ENCODE peak calls at places on chromosomes 2 and 18, in ten cellular contexts. Q, D, S, P, G, Y, H, T, C and U are unnamed samples.

GRCh38 chr2:108215794-108216211 is 24.0 kb upstream of the SULT1C3 start:
- DNase-seq in Q (no peak), D (peak; percentile 74), S (no peak), P (no peak), G (no peak), Y (peak; percentile 45), H (no peak), T (no peak), C (peak; percentile 65), U (peak; percentile 48)

GRCh38 chr2:27003857-27004256 is 28.9 kb upstream of the TMEM214 start:
- DNase-seq in Q (no peak), D (peak; percentile 62), S (no peak), P (no peak), G (no peak), Y (no peak), H (no peak), T (no peak), C (peak; percentile 63), U (no peak)

GRCh38 chr2:68253211-68254068 is 1.1 kb upstream of the PPP3R1 start:
- DNase-seq in Q (no peak), D (no peak), S (no peak), P (no peak), G (no peak), Y (no peak), H (no peak), T (no peak), C (peak; percentile 59), U (peak; percentile 5)

GRCh38 chr18:61589724-61590065 is 256.5 kb downstream of the CDH20 start:
- DNase-seq in Q (no peak), D (peak; percentile 18), S (no peak), P (no peak), G (no peak), Y (no peak), H (no peak), T (no peak), C (peak; percentile 72), U (no peak)

GRCh38 chr2:144396318-144396717 is 123.6 kb downstream of the ZEB2 start:
- DNase-seq in Q (no peak), D (no peak), S (no peak), P (no peak), G (no peak), Y (no peak), H (no peak), T (no peak), C (no peak), U (no peak)

GRCh38 chr2:54589340-54590215 is 133.5 kb downstream of the SPTBN1 start:
- DNase-seq in Q (no peak), D (peak; percentile 50), S (no peak), P (no peak), G (no peak), Y (no peak), H (no peak), T (no peak), C (peak; percentile 55), U (no peak)

GRCh38 chr2:102758433-102758832 is 3.4 kb upstream of the TMEM182 start:
- DNase-seq in Q (no peak), D (no peak), S (no peak), P (no peak), G (no peak), Y (no peak), H (no peak), T (no peak), C (no peak), U (no peak)

GRCh38 chr2:224171226-224171625 is 132.1 kb upstream of the SERPINE2 start:
- DNase-seq in Q (no peak), D (no peak), S (no peak), P (no peak), G (no peak), Y (peak; percentile 40), H (no peak), T (no peak), C (no peak), U (no peak)

GRCh38 chr18:34352385-34353163 is 127.9 kb upstream of the NOL4 start:
- DNase-seq in Q (no peak), D (no peak), S (no peak), P (no peak), G (no peak), Y (no peak), H (no peak), T (no peak), C (peak; percentile 18), U (no peak)

GRCh38 chr18:47872426-47872825 is 58.0 kb downstream of the SMAD2 start:
- DNase-seq in Q (no peak), D (no peak), S (no peak), P (no peak), G (no peak), Y (no peak), H (no peak), T (no peak), C (no peak), U (no peak)